ENCODE peak calls at places on chromosomes 4 and X, in eight cellular contexts. W, I, K, Y, V, E, B and M are unnamed samples.

GRCh38 chr4:139857021-139857420 is 191.4 kb downstream of the MGST2 start:
- DNase-seq in W (peak), I (no peak), K (no peak), Y (no peak), V (no peak), E (no peak), B (peak), M (peak)

GRCh38 chrX:137031517-137032377 is 2.0 kb downstream of the GPR101 start:
- DNase-seq in W (no peak), I (peak), K (peak), Y (peak), V (peak), E (no peak), B (peak), M (peak)

GRCh38 chr4:19971829-19972228 is 279.9 kb upstream of the SLIT2 start:
- DNase-seq in W (no peak), I (no peak), K (no peak), Y (no peak), V (no peak), E (no peak), B (no peak), M (peak)

GRCh38 chrX:112863850-112864249 is 23.2 kb upstream of the AMOT start:
- DNase-seq in W (no peak), I (no peak), K (no peak), Y (no peak), V (no peak), E (no peak), B (no peak), M (no peak)

GRCh38 chrX:67720344-67720743 is 176.5 kb downstream of the AR start:
- DNase-seq in W (no peak), I (no peak), K (no peak), Y (no peak), V (no peak), E (no peak), B (no peak), M (peak)

GRCh38 chrX:146887020-146887419 is 72.5 kb upstream of the CXorf51A start:
- DNase-seq in W (no peak), I (no peak), K (no peak), Y (no peak), V (no peak), E (no peak), B (no peak), M (no peak)

GRCh38 chrX:65750674-65751469 is 83.4 kb downstream of the MSN start:
- DNase-seq in W (no peak), I (no peak), K (peak), Y (no peak), V (no peak), E (no peak), B (no peak), M (no peak)

GRCh38 chr4:184273166-184274147 is 55.8 kb upstream of the ENPP6 start:
- DNase-seq in W (no peak), I (no peak), K (no peak), Y (peak), V (no peak), E (no peak), B (no peak), M (no peak)

DNA sequence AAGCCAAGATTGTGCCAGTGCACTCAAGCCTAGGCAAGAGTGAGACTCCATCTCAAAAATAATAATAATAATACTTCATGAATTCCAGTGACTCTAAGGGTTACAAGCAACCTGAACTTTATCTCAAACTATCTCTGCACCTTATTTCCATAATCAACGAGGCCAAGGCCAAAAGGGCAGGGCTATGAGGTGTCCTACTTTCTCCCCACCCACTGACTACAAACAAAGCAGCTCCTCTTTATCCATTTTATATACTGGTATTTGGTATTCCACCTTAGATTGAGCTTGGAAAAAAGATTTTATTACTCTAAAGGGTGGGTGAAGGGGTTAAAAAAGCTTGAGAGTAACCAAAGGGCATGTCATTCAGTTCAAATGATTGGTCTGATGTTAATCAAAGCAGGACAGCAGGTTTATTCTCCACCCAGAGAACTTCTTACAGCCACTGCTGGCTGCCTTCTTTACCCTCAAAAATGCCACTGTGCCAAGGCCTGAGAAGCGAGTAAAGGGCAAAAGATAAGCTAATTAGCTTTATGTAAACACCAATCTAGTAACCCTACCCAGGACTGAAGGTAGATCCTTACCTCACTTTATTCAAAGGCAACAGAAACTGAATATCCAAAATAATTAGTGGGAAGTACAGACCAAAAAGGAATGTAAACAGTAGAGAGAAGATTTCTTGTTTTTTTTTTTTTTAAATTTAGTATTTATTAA is 28.2 kb downstream of the APOO start:
- DNase-seq in W (no peak), I (no peak), K (no peak), Y (no peak), V (no peak), E (no peak), B (no peak), M (no peak)
- H3K4me2 ChIP-seq in W (no peak), I (peak), K (no peak), Y (no peak), V (no peak), E (no peak), B (no peak), M (no peak)

GRCh38 chr4:112288455-112288854 is 2.8 kb upstream of the TIFA start:
- DNase-seq in W (no peak), I (no peak), K (no peak), Y (no peak), V (no peak), E (no peak), B (no peak), M (no peak)
- TF ChIP-seq MAX in W (no peak), I (no peak), K (no peak), Y (no peak), V (no peak), E (no peak), B (no peak), M (no peak)

GRCh38 chr4:78528327-78528726 is 23.2 kb upstream of the ANXA3 start:
- DNase-seq in W (no peak), I (no peak), K (no peak), Y (no peak), V (no peak), E (no peak), B (no peak), M (no peak)
- H3K4me2 ChIP-seq in W (no peak), I (no peak), K (no peak), Y (no peak), V (no peak), E (no peak), B (peak), M (no peak)

DNA sequence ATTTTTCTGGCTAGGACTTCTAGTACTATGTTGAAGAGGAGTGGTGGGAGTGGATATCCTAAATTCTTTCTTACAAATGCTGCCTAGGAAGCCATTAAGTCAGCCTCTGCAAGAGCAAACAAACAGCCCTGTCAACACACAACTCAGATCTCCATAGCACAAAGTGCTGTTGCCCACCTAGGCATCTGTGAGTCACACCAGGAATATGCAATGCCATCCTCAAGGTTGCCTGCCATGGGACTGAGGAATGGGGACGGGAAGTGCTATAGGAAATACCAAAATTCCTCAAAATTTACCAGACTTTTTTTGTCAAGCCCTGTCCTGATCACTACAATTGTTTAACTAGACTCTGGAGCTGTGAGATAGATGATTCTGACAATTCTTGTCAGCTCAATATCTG is 466.8 kb downstream of the FSTL5 start:
- DNase-seq in W (no peak), I (peak), K (no peak), Y (no peak), V (no peak), E (no peak), B (no peak), M (peak)
- TF ChIP-seq MAX in W (no peak), I (no peak), K (no peak), Y (no peak), V (no peak), E (no peak), B (no peak), M (no peak)